ENCODE peak calls at places on chromosomes 3 and 15, in six cellular contexts. S is NT2/D1, P is RPMI8226, K is hepatocyte, X is T follicular helper cell, C is H54. Y is an unnamed sample.
A peak's percentile ranks its signal among the peaks of the same experiment; 100 is the strongest.

GRCh38 chr3:58058654-58059263 is 50.5 kb downstream of the FLNB start:
- DNase-seq in S (no peak), P (no peak), K (no peak), X (no peak), C (no peak), Y (peak; percentile 31)

GRCh38 chr3:183560607-183561006 is 5.1 kb upstream of the KLHL6 start:
- DNase-seq in S (no peak), P (peak; percentile 52), K (peak; percentile 46), X (no peak), C (no peak), Y (no peak)

GRCh38 chr3:122619040-122619439 is 41.6 kb downstream of the PARP15 start:
- DNase-seq in S (no peak), P (no peak), K (no peak), X (no peak), C (no peak), Y (no peak)

GRCh38 chr3:126551066-126551838 is 7.5 kb downstream of the C3orf22 start:
- DNase-seq in S (no peak), P (no peak), K (no peak), X (no peak), C (no peak), Y (no peak)

GRCh38 chr3:39166134-39166710 is 12.8 kb upstream of the CSRNP1 start:
- DNase-seq in S (no peak), P (no peak), K (peak; percentile 80), X (no peak), C (peak; percentile 51), Y (peak; percentile 70)

GRCh38 chr3:56983427-56983826 is 77.0 kb upstream of the SPATA12 start:
- DNase-seq in S (no peak), P (no peak), K (no peak), X (no peak), C (no peak), Y (no peak)

GRCh38 chr15:101669744-101670143 is 17.6 kb upstream of the TM2D3 start:
- DNase-seq in S (no peak), P (no peak), K (no peak), X (no peak), C (no peak), Y (no peak)

GRCh38 chr3:151875759-151876158 is 2.3 kb downstream of the SUCNR1 start:
- DNase-seq in S (no peak), P (peak; percentile 39), K (peak; percentile 30), X (no peak), C (no peak), Y (no peak)

GRCh38 chr3:38005076-38006020 is 14.8 kb downstream of the VILL start:
- DNase-seq in S (no peak), P (no peak), K (no peak), X (no peak), C (no peak), Y (no peak)

GRCh38 chr15:92521624-92522008 is 127.9 kb downstream of the ST8SIA2 start:
- DNase-seq in S (peak; percentile 73), P (peak; percentile 76), K (peak; percentile 87), X (peak; percentile 12), C (peak; percentile 35), Y (peak; percentile 29)

GRCh38 chr15:98850991-98851776 is 156.4 kb downstream of the PGPEP1L start:
- DNase-seq in S (peak; percentile 55), P (peak; percentile 90), K (peak; percentile 80), X (peak; percentile 54), C (peak; percentile 34), Y (peak; percentile 67)

GRCh38 chr15:70104227-70104626 is 6.5 kb upstream of the TLE3 start:
- DNase-seq in S (no peak), P (no peak), K (no peak), X (no peak), C (no peak), Y (no peak)

GRCh38 chr15:43317566-43318184 is 12.7 kb downstream of the LCMT2 start:
- DNase-seq in S (no peak), P (no peak), K (no peak), X (no peak), C (no peak), Y (no peak)

GRCh38 chr3:141255137-141255536 is 23.5 kb downstream of the PXYLP1 start:
- DNase-seq in S (no peak), P (no peak), K (no peak), X (no peak), C (no peak), Y (no peak)

GRCh38 chr15:101805605-101806345 is 2.5 kb downstream of the OR4F6 start:
- DNase-seq in S (no peak), P (no peak), K (no peak), X (no peak), C (no peak), Y (no peak)

GRCh38 chr3:61914277-61914676 is 352.9 kb downstream of the PTPRG start:
- DNase-seq in S (no peak), P (no peak), K (no peak), X (no peak), C (no peak), Y (no peak)

GRCh38 chr15:48392356-48392755 is 61.1 kb downstream of the DUT start:
- DNase-seq in S (no peak), P (no peak), K (peak; percentile 16), X (no peak), C (no peak), Y (no peak)

GRCh38 chr3:141262306-141262705 is 30.7 kb downstream of the PXYLP1 start:
- DNase-seq in S (no peak), P (no peak), K (no peak), X (no peak), C (peak; percentile 38), Y (no peak)

GRCh38 chr3:157347577-157348303 is 88.9 kb upstream of the PTX3 start:
- DNase-seq in S (no peak), P (no peak), K (no peak), X (no peak), C (no peak), Y (no peak)

GRCh38 chr3:34864011-34864410 is 775.3 kb upstream of the ARPP21 start:
- DNase-seq in S (no peak), P (no peak), K (no peak), X (no peak), C (no peak), Y (peak; percentile 7)

GRCh38 chr15:78811124-78811824 is at the start of gene ADAMTS7:
- DNase-seq in S (peak; percentile 72), P (peak; percentile 83), K (peak; percentile 88), X (peak; percentile 25), C (peak; percentile 75), Y (peak; percentile 88)

GRCh38 chr3:112653209-112653871 is 12.4 kb upstream of the CCDC80 start:
- DNase-seq in S (no peak), P (no peak), K (peak; percentile 42), X (no peak), C (peak; percentile 41), Y (peak; percentile 69)

GRCh38 chr15:80547264-80547663 is 143.1 kb downstream of the ARNT2 start:
- DNase-seq in S (no peak), P (no peak), K (no peak), X (no peak), C (no peak), Y (no peak)

GRCh38 chr15:64286473-64286872 is 69.5 kb downstream of the CSNK1G1 start:
- DNase-seq in S (no peak), P (no peak), K (no peak), X (no peak), C (no peak), Y (no peak)

GRCh38 chr15:73515520-73515919 is 72.6 kb downstream of the REC114 start:
- DNase-seq in S (no peak), P (no peak), K (no peak), X (no peak), C (no peak), Y (no peak)

GRCh38 chr3:197792019-197792647 is 1.1 kb downstream of the LRCH3 start:
- DNase-seq in S (no peak), P (no peak), K (no peak), X (peak; percentile 24), C (no peak), Y (no peak)

GRCh38 chr3:114128231-114128630 is 50.6 kb downstream of the DRD3 start:
- DNase-seq in S (no peak), P (no peak), K (no peak), X (no peak), C (no peak), Y (no peak)

Y was measured in HTR-8/SVneo.